ENCODE peak calls at places on chromosomes 6 and 20, in eight cellular contexts. One of them, this sample, is unnamed.

GRCh38 chr6:36907781-36908180 is 22.0 kb downstream of the C6orf89 start:
- DNase-seq in A673: no peak
- DNase-seq in right atrium auricular region: no peak
- DNase-seq in GM06990: no peak
- DNase-seq in A549: no peak
- DNase-seq in dorsolateral prefrontal cortex: no peak
- DNase-seq in GM23338: no peak
- DNase-seq in heart left ventricle: peak; percentile 60
- DNase-seq in this sample: no peak

GRCh38 chr6:45808917-45809316 is 206.7 kb downstream of the CLIC5 start:
- DNase-seq in dorsolateral prefrontal cortex: no peak
- DNase-seq in right atrium auricular region: no peak
- DNase-seq in GM06990: no peak
- DNase-seq in A673: peak; percentile 69
- DNase-seq in A549: no peak
- DNase-seq in heart left ventricle: no peak
- DNase-seq in GM23338: no peak
- DNase-seq in this sample: no peak

GRCh38 chr20:38610521-38610920 is 8.9 kb downstream of the ARHGAP40 start:
- DNase-seq in A549: no peak
- DNase-seq in right atrium auricular region: no peak
- DNase-seq in dorsolateral prefrontal cortex: no peak
- DNase-seq in heart left ventricle: no peak
- DNase-seq in GM23338: no peak
- DNase-seq in A673: no peak
- DNase-seq in GM06990: no peak
- DNase-seq in this sample: no peak

GRCh38 chr20:38726849-38727601 is 2.7 kb downstream of the SLC32A1 start:
- DNase-seq in GM06990: peak; percentile 50
- DNase-seq in dorsolateral prefrontal cortex: no peak
- DNase-seq in heart left ventricle: no peak
- DNase-seq in right atrium auricular region: no peak
- DNase-seq in A673: peak; percentile 74
- DNase-seq in A549: no peak
- DNase-seq in GM23338: peak; percentile 98
- DNase-seq in this sample: no peak

GRCh38 chr6:61711849-61712248 is 574.2 kb downstream of the KHDRBS2 start:
- DNase-seq in A549: no peak
- DNase-seq in GM06990: no peak
- DNase-seq in dorsolateral prefrontal cortex: no peak
- DNase-seq in right atrium auricular region: no peak
- DNase-seq in heart left ventricle: no peak
- DNase-seq in A673: no peak
- DNase-seq in GM23338: peak; percentile 51
- DNase-seq in this sample: no peak

GRCh38 chr6:31042801-31043200 is 32.5 kb downstream of the MUC22 start:
- DNase-seq in A549: peak; percentile 71
- DNase-seq in GM23338: peak; percentile 88
- DNase-seq in A673: peak; percentile 88
- DNase-seq in dorsolateral prefrontal cortex: no peak
- DNase-seq in GM06990: no peak
- DNase-seq in right atrium auricular region: no peak
- DNase-seq in heart left ventricle: peak; percentile 49
- DNase-seq in this sample: no peak

GRCh38 chr6:24257282-24257681 is 100.6 kb downstream of the DCDC2 start:
- DNase-seq in A549: peak; percentile 7
- DNase-seq in heart left ventricle: no peak
- DNase-seq in A673: no peak
- DNase-seq in GM06990: no peak
- DNase-seq in right atrium auricular region: no peak
- DNase-seq in dorsolateral prefrontal cortex: no peak
- DNase-seq in GM23338: peak; percentile 67
- DNase-seq in this sample: no peak

GRCh38 chr6:71678081-71678480 is 208.3 kb upstream of the RIMS1 start:
- DNase-seq in GM23338: no peak
- DNase-seq in dorsolateral prefrontal cortex: no peak
- DNase-seq in right atrium auricular region: no peak
- DNase-seq in A673: no peak
- DNase-seq in heart left ventricle: no peak
- DNase-seq in GM06990: no peak
- DNase-seq in A549: no peak
- DNase-seq in this sample: no peak

GRCh38 chr6:109359248-109359647 is 23.0 kb downstream of the CD164 start:
- DNase-seq in GM06990: no peak
- DNase-seq in dorsolateral prefrontal cortex: no peak
- DNase-seq in A673: no peak
- DNase-seq in right atrium auricular region: no peak
- DNase-seq in GM23338: no peak
- DNase-seq in heart left ventricle: no peak
- DNase-seq in A549: no peak
- DNase-seq in this sample: no peak

GRCh38 chr6:27757307-27757706 is 154.9 kb downstream of the OR2B2 start:
- DNase-seq in A549: no peak
- DNase-seq in right atrium auricular region: no peak
- DNase-seq in heart left ventricle: no peak
- DNase-seq in A673: no peak
- DNase-seq in dorsolateral prefrontal cortex: no peak
- DNase-seq in GM06990: peak; percentile 73
- DNase-seq in GM23338: peak; percentile 75
- DNase-seq in this sample: no peak

GRCh38 chr6:41462980-41463930 is 82.9 kb upstream of the FOXP4 start:
- DNase-seq in A673: no peak
- DNase-seq in GM23338: peak; percentile 59
- DNase-seq in right atrium auricular region: peak; percentile 86
- DNase-seq in dorsolateral prefrontal cortex: peak; percentile 58
- DNase-seq in GM06990: no peak
- DNase-seq in heart left ventricle: peak; percentile 66
- DNase-seq in A549: peak; percentile 36
- DNase-seq in this sample: no peak

GRCh38 chr20:40493551-40493950 is 195.5 kb downstream of the MAFB start:
- DNase-seq in right atrium auricular region: no peak
- DNase-seq in GM06990: no peak
- DNase-seq in dorsolateral prefrontal cortex: no peak
- DNase-seq in A673: no peak
- DNase-seq in A549: no peak
- DNase-seq in heart left ventricle: no peak
- DNase-seq in GM23338: no peak
- DNase-seq in this sample: no peak

GRCh38 chr6:35181933-35182612 is 31.7 kb upstream of the SCUBE3 start:
- DNase-seq in heart left ventricle: no peak
- DNase-seq in right atrium auricular region: peak; percentile 71
- DNase-seq in dorsolateral prefrontal cortex: no peak
- DNase-seq in GM23338: peak; percentile 73
- DNase-seq in A673: peak; percentile 72
- DNase-seq in A549: peak; percentile 72
- DNase-seq in GM06990: peak; percentile 20
- DNase-seq in this sample: no peak

GRCh38 chr6:35691027-35691824 is 2.5 kb upstream of the FKBP5 start:
- DNase-seq in dorsolateral prefrontal cortex: peak; percentile 37
- DNase-seq in A673: no peak
- DNase-seq in right atrium auricular region: peak; percentile 95
- DNase-seq in A549: no peak
- DNase-seq in GM06990: no peak
- DNase-seq in GM23338: no peak
- DNase-seq in heart left ventricle: peak; percentile 56
- DNase-seq in this sample: no peak

GRCh38 chr6:105619971-105620741 is 217.3 kb upstream of the PREP start:
- DNase-seq in right atrium auricular region: no peak
- DNase-seq in heart left ventricle: no peak
- DNase-seq in GM06990: no peak
- DNase-seq in A673: no peak
- DNase-seq in dorsolateral prefrontal cortex: no peak
- DNase-seq in GM23338: no peak
- DNase-seq in A549: no peak
- DNase-seq in this sample: no peak

GRCh38 chr20:3710703-3711417 is 1.5 kb downstream of the SIGLEC1 start:
- DNase-seq in A673: peak; percentile 80
- DNase-seq in heart left ventricle: peak; percentile 74
- DNase-seq in right atrium auricular region: peak; percentile 73
- DNase-seq in GM23338: peak; percentile 82
- DNase-seq in A549: peak; percentile 57
- DNase-seq in GM06990: peak; percentile 70
- DNase-seq in dorsolateral prefrontal cortex: peak; percentile 80
- DNase-seq in this sample: no peak

GRCh38 chr6:169024047-169024660 is 229.5 kb downstream of the THBS2 start:
- DNase-seq in right atrium auricular region: no peak
- DNase-seq in GM23338: no peak
- DNase-seq in GM06990: no peak
- DNase-seq in heart left ventricle: no peak
- DNase-seq in A673: no peak
- DNase-seq in dorsolateral prefrontal cortex: no peak
- DNase-seq in A549: no peak
- DNase-seq in this sample: no peak

GRCh38 chr6:159044899-159045727 is at the start of gene TAGAP:
- DNase-seq in heart left ventricle: peak; percentile 48
- DNase-seq in dorsolateral prefrontal cortex: no peak
- DNase-seq in A673: no peak
- DNase-seq in GM23338: no peak
- DNase-seq in A549: no peak
- DNase-seq in right atrium auricular region: peak; percentile 79
- DNase-seq in GM06990: peak; percentile 77
- DNase-seq in this sample: no peak

GRCh38 chr20:59515013-59515905 is 89.1 kb upstream of the PHACTR3 start:
- DNase-seq in A673: peak; percentile 86
- DNase-seq in A549: peak; percentile 68
- DNase-seq in GM06990: no peak
- DNase-seq in right atrium auricular region: peak; percentile 63
- DNase-seq in dorsolateral prefrontal cortex: peak; percentile 76
- DNase-seq in heart left ventricle: peak; percentile 57
- DNase-seq in GM23338: peak; percentile 94
- DNase-seq in this sample: no peak

GRCh38 chr20:7989379-7989778 is 30.2 kb downstream of the TMX4 start:
- DNase-seq in A673: no peak
- DNase-seq in GM23338: no peak
- DNase-seq in heart left ventricle: no peak
- DNase-seq in GM06990: no peak
- DNase-seq in right atrium auricular region: no peak
- DNase-seq in A549: peak; percentile 9
- DNase-seq in dorsolateral prefrontal cortex: no peak
- DNase-seq in this sample: no peak
- TF ChIP-seq CTCF in A673: peak; percentile 26
- TF ChIP-seq CTCF in GM23338: peak; percentile 43
- TF ChIP-seq CTCF in heart left ventricle: peak; percentile 12
- TF ChIP-seq CTCF in GM06990: no peak
- TF ChIP-seq CTCF in right atrium auricular region: no peak
- TF ChIP-seq CTCF in A549: peak; percentile 37
- TF ChIP-seq CTCF in dorsolateral prefrontal cortex: no peak
- TF ChIP-seq CTCF in this sample: no peak

DNA sequence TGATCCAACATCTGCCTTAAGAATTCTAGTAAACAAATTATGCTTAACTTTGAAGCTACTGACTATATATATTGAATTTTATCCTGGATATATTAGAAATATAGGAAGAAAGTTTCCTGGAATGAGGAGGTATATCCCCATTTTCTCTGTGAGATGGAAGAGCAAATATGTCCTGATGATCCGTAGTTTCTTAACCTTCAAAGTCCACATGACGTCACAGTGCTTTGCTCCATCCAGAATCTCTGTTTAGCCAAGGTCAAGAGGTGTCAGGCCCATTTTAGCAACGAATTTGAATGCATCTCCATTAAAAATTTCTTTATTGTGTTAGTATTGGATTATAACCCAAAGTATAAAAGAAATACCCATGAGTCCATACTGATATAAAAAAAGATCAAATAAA is 162.5 kb downstream of the PRL start:
- DNase-seq in dorsolateral prefrontal cortex: no peak
- DNase-seq in GM06990: no peak
- DNase-seq in GM23338: no peak
- DNase-seq in heart left ventricle: no peak
- DNase-seq in right atrium auricular region: no peak
- DNase-seq in A673: no peak
- DNase-seq in A549: no peak
- DNase-seq in this sample: no peak
- H3K4me3 ChIP-seq in dorsolateral prefrontal cortex: no peak overlapping the region
- H3K4me3 ChIP-seq in GM06990: no peak overlapping the region
- H3K4me3 ChIP-seq in GM23338: no peak overlapping the region
- H3K4me3 ChIP-seq in heart left ventricle: no peak overlapping the region
- H3K4me3 ChIP-seq in right atrium auricular region: no peak overlapping the region
- H3K4me3 ChIP-seq in A673: no peak overlapping the region
- H3K4me3 ChIP-seq in A549: no peak overlapping the region
- H3K4me3 ChIP-seq in this sample: no peak overlapping the region

GRCh38 chr6:153059311-153059710 is 56.8 kb upstream of the MTRF1L start:
- DNase-seq in A673: no peak
- DNase-seq in heart left ventricle: no peak
- DNase-seq in GM23338: no peak
- DNase-seq in A549: no peak
- DNase-seq in right atrium auricular region: no peak
- DNase-seq in GM06990: no peak
- DNase-seq in dorsolateral prefrontal cortex: no peak
- DNase-seq in this sample: no peak

GRCh38 chr6:153058291-153058690 is 55.8 kb upstream of the MTRF1L start:
- DNase-seq in heart left ventricle: no peak
- DNase-seq in GM23338: no peak
- DNase-seq in A673: peak; percentile 64
- DNase-seq in right atrium auricular region: no peak
- DNase-seq in A549: no peak
- DNase-seq in dorsolateral prefrontal cortex: no peak
- DNase-seq in GM06990: no peak
- DNase-seq in this sample: no peak

GRCh38 chr6:153062516-153062915 is 60.0 kb upstream of the MTRF1L start:
- DNase-seq in A549: no peak
- DNase-seq in right atrium auricular region: no peak
- DNase-seq in GM06990: no peak
- DNase-seq in dorsolateral prefrontal cortex: no peak
- DNase-seq in GM23338: no peak
- DNase-seq in A673: no peak
- DNase-seq in heart left ventricle: no peak
- DNase-seq in this sample: no peak

GRCh38 chr6:153058909-153059308 is 56.4 kb upstream of the MTRF1L start:
- DNase-seq in dorsolateral prefrontal cortex: no peak
- DNase-seq in right atrium auricular region: no peak
- DNase-seq in A549: no peak
- DNase-seq in A673: no peak
- DNase-seq in heart left ventricle: no peak
- DNase-seq in GM23338: no peak
- DNase-seq in GM06990: no peak
- DNase-seq in this sample: no peak

DNA sequence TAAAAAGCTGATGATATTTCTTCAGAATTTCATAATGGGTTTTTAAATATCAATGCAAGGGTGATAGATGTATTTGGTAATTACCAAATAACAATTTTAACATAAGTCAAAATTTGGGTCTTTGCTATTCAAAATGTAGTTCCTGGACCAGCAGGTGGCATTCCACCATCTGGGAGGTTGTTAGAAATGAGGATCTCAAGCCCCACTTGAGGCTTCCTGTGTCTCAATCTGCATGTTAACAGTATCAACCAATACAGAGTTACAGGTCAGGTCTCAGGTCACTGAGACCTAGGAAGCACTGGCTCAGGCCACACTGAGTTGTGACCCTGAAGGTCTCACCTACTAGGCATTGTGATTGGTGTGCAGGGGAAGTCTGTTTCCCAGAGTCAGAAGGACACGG is 57.2 kb upstream of the MTRF1L start:
- DNase-seq in right atrium auricular region: no peak
- DNase-seq in dorsolateral prefrontal cortex: no peak
- DNase-seq in heart left ventricle: no peak
- DNase-seq in GM06990: no peak
- DNase-seq in A549: peak; percentile 9
- DNase-seq in GM23338: peak; percentile 44
- DNase-seq in A673: no peak
- DNase-seq in this sample: no peak
- TF ChIP-seq CTCF in right atrium auricular region: no peak
- TF ChIP-seq CTCF in dorsolateral prefrontal cortex: no peak
- TF ChIP-seq CTCF in heart left ventricle: no peak
- TF ChIP-seq CTCF in GM06990: peak; percentile 14
- TF ChIP-seq CTCF in A549: peak; percentile 31
- TF ChIP-seq CTCF in GM23338: peak; percentile 19
- TF ChIP-seq CTCF in A673: peak; percentile 28
- TF ChIP-seq CTCF in this sample: no peak

GRCh38 chr20:36851490-36851889 is 24.4 kb upstream of the TLDC2 start:
- DNase-seq in right atrium auricular region: no peak
- DNase-seq in heart left ventricle: no peak
- DNase-seq in GM06990: no peak
- DNase-seq in dorsolateral prefrontal cortex: no peak
- DNase-seq in GM23338: no peak
- DNase-seq in A673: no peak
- DNase-seq in A549: no peak
- DNase-seq in this sample: no peak
- H3K4me3 ChIP-seq in right atrium auricular region: no peak overlapping the region
- H3K4me3 ChIP-seq in heart left ventricle: no peak overlapping the region
- H3K4me3 ChIP-seq in GM06990: peak overlapping the region; percentile 57
- H3K4me3 ChIP-seq in dorsolateral prefrontal cortex: no peak overlapping the region
- H3K4me3 ChIP-seq in GM23338: no peak overlapping the region
- H3K4me3 ChIP-seq in A673: no peak overlapping the region
- H3K4me3 ChIP-seq in A549: no peak overlapping the region
- H3K4me3 ChIP-seq in this sample: no peak overlapping the region

This sample was measured in AG04449.